ENCODE peak calls at places on chromosomes 12 and 14, in eight cellular contexts. Q is H4; M is GM10248; W is hepatocyte; B is transverse colon; C is NCI-H69; G is frontal cortex; Y is natural killer cell treated with Interleukin-12 subunit alpha and Interleukin-12 subunit beta and Interleukin-15 and Interleukin-18, amount 100 ng/mL, for 72 hours. H is an unnamed sample.
A peak's percentile ranks its signal among the peaks of the same experiment; 100 is the strongest.

GRCh38 chr12:129186952-129187351 is 333.7 kb downstream of the GLT1D1 start:
- DNase-seq in Q (no peak), M (no peak), W (no peak), B (no peak), C (peak; percentile 3), G (no peak), Y (no peak), H (no peak)

GRCh38 chr14:67919259-67919658 is 99.7 kb downstream of the RAD51B start:
- DNase-seq in Q (no peak), M (no peak), W (no peak), B (no peak), C (peak; percentile 34), G (no peak), Y (no peak), H (peak; percentile 63)

GRCh38 chr12:49767333-49767732 is 26.0 kb downstream of the TMBIM6 start:
- DNase-seq in Q (no peak), M (no peak), W (no peak), B (no peak), C (no peak), G (no peak), Y (no peak), H (peak; percentile 53)

GRCh38 chr12:103632554-103633216 is 45.6 kb downstream of the STAB2 start:
- DNase-seq in Q (peak; percentile 71), M (peak; percentile 87), W (peak; percentile 57), B (peak; percentile 72), C (peak; percentile 88), G (no peak), Y (no peak), H (peak; percentile 95)

GRCh38 chr12:112506513-112507166 is 87.9 kb downstream of the PTPN11 start:
- DNase-seq in Q (no peak), M (no peak), W (no peak), B (no peak), C (no peak), G (no peak), Y (no peak), H (peak; percentile 64)

GRCh38 chr12:45235087-45236025 is 19.5 kb downstream of the ANO6 start:
- DNase-seq in Q (peak; percentile 96), M (no peak), W (peak; percentile 19), B (no peak), C (peak; percentile 52), G (no peak), Y (no peak), H (peak; percentile 98)

GRCh38 chr14:37874429-37875109 is 279.1 kb downstream of the TTC6 start:
- DNase-seq in Q (peak; percentile 67), M (peak; percentile 60), W (peak; percentile 87), B (peak; percentile 90), C (peak; percentile 91), G (peak; percentile 4), Y (peak; percentile 74), H (peak; percentile 88)

GRCh38 chr14:53757732-53758131 is 198.9 kb downstream of the BMP4 start:
- DNase-seq in Q (no peak), M (no peak), W (no peak), B (no peak), C (no peak), G (no peak), Y (no peak), H (no peak)

GRCh38 chr12:31203261-31203660 is 122.7 kb downstream of the SINHCAF start:
- DNase-seq in Q (no peak), M (no peak), W (no peak), B (no peak), C (peak; percentile 75), G (no peak), Y (no peak), H (no peak)

GRCh38 chr12:91367234-91367849 is 184.7 kb upstream of the DCN start:
- DNase-seq in Q (peak; percentile 11), M (peak; percentile 9), W (no peak), B (no peak), C (peak; percentile 42), G (no peak), Y (no peak), H (no peak)